ENCODE peak calls at places on chromosomes 11 and 22, in eight cellular contexts. U is RPMI8226; B is mucosa of descending colon; J is C1 segment of cervical spinal cord; E is stimulated activated CD4-positive, alpha-beta T cell treated with anti-CD3 and anti-CD28 coated beads, Interleukin-1b, Interleukin-23, amount 100 ng/mL, for 48 hours; M is T-helper 9 cell; W is EL; P is frontal cortex. Q is an unnamed sample.

GRCh38 chr11:31798057-31799035 is 12.8 kb downstream of the PAX6 start:
- DNase-seq in E (no peak), B (no peak), J (no peak), U (no peak), W (no peak), P (no peak), M (no peak), Q (no peak)

GRCh38 chr22:17999851-18000250 is 24.5 kb downstream of the MICAL3 start:
- DNase-seq in B (no peak), W (no peak), J (no peak), P (no peak), M (no peak), E (no peak), U (no peak), Q (no peak)

GRCh38 chr11:9719949-9720646 is 56.2 kb downstream of the SWAP70 start:
- DNase-seq in U (peak), M (no peak), J (no peak), E (no peak), P (no peak), B (no peak), W (no peak), Q (no peak)

GRCh38 chr22:36860017-36860416 is 789 bp upstream of the NCF4 start:
- DNase-seq in E (no peak), U (peak), M (no peak), P (no peak), J (no peak), B (no peak), W (no peak), Q (no peak)

GRCh38 chr11:112460141-112460540 is 199.5 kb upstream of the PLET1 start:
- DNase-seq in J (no peak), P (no peak), B (no peak), W (no peak), M (no peak), U (no peak), E (no peak), Q (no peak)

GRCh38 chr11:119144825-119145476 is 3.9 kb upstream of the ABCG4 start:
- DNase-seq in P (peak), B (peak), M (no peak), E (peak), W (peak), J (peak), U (peak), Q (peak)

GRCh38 chr22:37496651-37497599 is 10.7 kb upstream of the MFNG start:
- DNase-seq in P (no peak), J (no peak), M (no peak), E (no peak), U (no peak), W (peak), B (no peak), Q (peak)

GRCh38 chr22:22942511-22943329 is 55.1 kb downstream of the IGLL5 start:
- DNase-seq in W (peak), M (peak), P (no peak), E (peak), B (no peak), J (peak), U (peak), Q (peak)

GRCh38 chr11:5129457-5129877 is 8.7 kb downstream of the OR52A5 start:
- DNase-seq in J (no peak), P (no peak), M (no peak), W (peak), U (no peak), E (no peak), B (no peak), Q (no peak)

GRCh38 chr22:20998411-20999336 is 3.2 kb downstream of the THAP7 start:
- DNase-seq in U (no peak), J (no peak), P (no peak), B (peak), E (no peak), M (no peak), W (peak), Q (no peak)

GRCh38 chr11:95228081-95228859 is 2.7 kb downstream of the SESN3 start:
- DNase-seq in J (no peak), E (no peak), M (no peak), B (no peak), W (no peak), P (no peak), U (no peak), Q (no peak)

GRCh38 chr11:64095286-64095825 is 59.6 kb downstream of the FLRT1 start:
- DNase-seq in M (no peak), P (no peak), E (no peak), J (no peak), U (no peak), W (no peak), B (no peak), Q (no peak)

GRCh38 chr22:39343259-39344045 is 6.3 kb upstream of the SYNGR1 start:
- DNase-seq in M (peak), U (peak), J (peak), E (peak), P (no peak), W (peak), B (no peak), Q (peak)

GRCh38 chr11:108958446-108959123 is 293.7 kb downstream of the DDX10 start:
- DNase-seq in J (no peak), B (no peak), W (peak), M (no peak), E (no peak), U (peak), P (no peak), Q (peak)

GRCh38 chr11:9047986-9048522 is 43.3 kb downstream of the SCUBE2 start:
- DNase-seq in M (no peak), B (no peak), W (no peak), U (no peak), P (no peak), E (no peak), J (no peak), Q (no peak)

GRCh38 chr11:101188173-101188572 is 58.6 kb upstream of the PGR start:
- DNase-seq in P (no peak), B (no peak), J (no peak), U (no peak), E (no peak), W (no peak), M (no peak), Q (no peak)

GRCh38 chr11:9069256-9069655 is 22.1 kb downstream of the SCUBE2 start:
- DNase-seq in J (no peak), W (no peak), E (no peak), P (no peak), U (no peak), B (no peak), M (no peak), Q (no peak)

GRCh38 chr11:8087756-8088155 is 6.7 kb downstream of the TUB start:
- DNase-seq in U (no peak), P (no peak), E (no peak), B (no peak), M (no peak), J (no peak), W (no peak), Q (no peak)

GRCh38 chr11:118437046-118437735 is 899 bp downstream of the KMT2A start:
- DNase-seq in E (peak), P (peak), B (peak), J (peak), M (peak), W (peak), U (peak), Q (peak)

GRCh38 chr11:131195801-131196517 is 174.5 kb upstream of the NTM start:
- DNase-seq in E (no peak), B (no peak), W (peak), U (no peak), M (no peak), P (no peak), J (peak), Q (peak)

GRCh38 chr11:111540114-111540920 is at the start of gene LAYN:
- DNase-seq in E (no peak), J (peak), B (peak), W (peak), U (no peak), M (no peak), P (peak), Q (no peak)

GRCh38 chr11:82756765-82757650 is 23.3 kb upstream of the FAM181B start:
- DNase-seq in B (no peak), U (peak), E (no peak), M (no peak), P (peak), W (no peak), J (peak), Q (no peak)

GRCh38 chr11:17579451-17579850 is 32.4 kb downstream of the OTOG start:
- DNase-seq in U (no peak), E (no peak), J (no peak), W (no peak), P (no peak), M (no peak), B (no peak), Q (no peak)

GRCh38 chr22:49372530-49373288 is 455.0 kb downstream of the BRD1 start:
- DNase-seq in B (no peak), U (peak), E (no peak), M (no peak), W (no peak), J (no peak), P (no peak), Q (no peak)

GRCh38 chr22:39518996-39519680 is 1.2 kb upstream of the ATF4 start:
- DNase-seq in E (peak), M (no peak), B (no peak), W (no peak), J (no peak), P (no peak), U (peak), Q (no peak)

GRCh38 chr22:44455151-44455962 is 42.7 kb downstream of the RTL6 start:
- DNase-seq in U (peak), E (peak), M (peak), P (no peak), B (no peak), J (no peak), W (no peak), Q (no peak)

GRCh38 chr11:57321996-57322880 is 2.5 kb downstream of the TNKS1BP1 start:
- DNase-seq in E (peak), P (peak), J (peak), B (peak), U (no peak), W (peak), M (no peak), Q (peak)

GRCh38 chr11:115497303-115497702 is 6.9 kb downstream of the CADM1 start:
- DNase-seq in J (no peak), B (no peak), E (no peak), M (no peak), P (no peak), U (peak), W (no peak), Q (no peak)

GRCh38 chr11:44456544-44457270 is 108.8 kb upstream of the CD82 start:
- DNase-seq in M (no peak), B (no peak), W (no peak), U (peak), E (no peak), P (no peak), J (no peak), Q (no peak)

GRCh38 chr11:19242184-19242932 is 1.6 kb upstream of the E2F8 start:
- DNase-seq in J (no peak), U (no peak), E (no peak), P (no peak), W (peak), M (no peak), B (peak), Q (no peak)

GRCh38 chr11:114291847-114292680 is 4.1 kb upstream of the NNMT start:
- DNase-seq in B (no peak), E (no peak), W (peak), J (no peak), U (no peak), P (no peak), M (no peak), Q (peak)

GRCh38 chr11:14537134-14537599 is 17.0 kb upstream of the PSMA1 start:
- DNase-seq in U (peak), M (peak), P (no peak), B (no peak), W (peak), J (no peak), E (no peak), Q (peak)

GRCh38 chr11:279040-279965 is 1.1 kb downstream of the NLRP6 start:
- DNase-seq in W (no peak), M (no peak), J (no peak), B (peak), P (no peak), E (no peak), U (no peak), Q (no peak)

GRCh38 chr11:95364324-95365295 is 133.6 kb upstream of the SESN3 start:
- DNase-seq in U (no peak), M (no peak), E (no peak), W (no peak), J (no peak), B (no peak), P (no peak), Q (peak)